ENCODE peak calls at places on chromosomes 13 and 19, in four cellular contexts. I is H1, K is HepG2, N is K562. W is an unnamed sample.

GRCh38 chr13:74132768-74133656 is 1.2 kb downstream of the KLF12 start:
- DNase-seq in I (no peak), K (no peak), N (no peak), W (no peak)

GRCh38 chr13:32676242-32676641 is 90.0 kb downstream of the PDS5B start:
- DNase-seq in I (no peak), K (no peak), N (no peak), W (no peak)

GRCh38 chr13:40680659-40681323 is 14.3 kb upstream of the FOXO1 start:
- DNase-seq in I (peak), K (no peak), N (no peak), W (no peak)

GRCh38 chr19:19656451-19657396 is 6.8 kb downstream of the ATP13A1 start:
- DNase-seq in I (no peak), K (no peak), N (no peak), W (no peak)

GRCh38 chr13:84097148-84097547 is 214.9 kb upstream of the SLITRK1 start:
- DNase-seq in I (no peak), K (no peak), N (no peak), W (no peak)

GRCh38 chr13:110346661-110347067 is 39.6 kb downstream of the COL4A2 start:
- DNase-seq in I (no peak), K (no peak), N (no peak), W (peak)

GRCh38 chr13:72808917-72809500 is 27.1 kb downstream of the PIBF1 start:
- DNase-seq in I (no peak), K (peak), N (peak), W (no peak)

GRCh38 chr13:73578251-73578875 is 519.6 kb downstream of the KLF5 start:
- DNase-seq in I (no peak), K (no peak), N (no peak), W (no peak)

GRCh38 chr19:55460670-55461258 is 678 bp downstream of the ISOC2 start:
- DNase-seq in I (no peak), K (peak), N (peak), W (no peak)

GRCh38 chr19:51807925-51808324 is 13.0 kb downstream of the FPR3 start:
- DNase-seq in I (no peak), K (no peak), N (no peak), W (no peak)

GRCh38 chr13:64672751-64673150 is 2557.4 kb downstream of the PCDH9 start:
- DNase-seq in I (no peak), K (no peak), N (no peak), W (no peak)

GRCh38 chr19:45542234-45542668 is 35.0 kb downstream of the VASP start:
- DNase-seq in I (no peak), K (peak), N (no peak), W (no peak)

GRCh38 chr19:29785360-29785759 is 26.4 kb upstream of the CCNE1 start:
- DNase-seq in I (no peak), K (no peak), N (no peak), W (no peak)

GRCh38 chr19:35557539-35558399 is 5.7 kb downstream of the ATP4A start:
- DNase-seq in I (peak), K (no peak), N (peak), W (peak)

GRCh38 chr19:58550362-58551122 is 4.4 kb downstream of the CHMP2A start:
- DNase-seq in I (no peak), K (no peak), N (no peak), W (no peak)

GRCh38 chr19:34351382-34351802 is 13.6 kb upstream of the GPI start:
- DNase-seq in I (no peak), K (no peak), N (no peak), W (no peak)

GRCh38 chr19:27652796-27653195 is 1560.2 kb downstream of the UQCRFS1 start:
- DNase-seq in I (no peak), K (no peak), N (no peak), W (no peak)

GRCh38 chr13:21980049-21980448 is 309.2 kb downstream of the FGF9 start:
- DNase-seq in I (no peak), K (no peak), N (no peak), W (no peak)

DNA sequence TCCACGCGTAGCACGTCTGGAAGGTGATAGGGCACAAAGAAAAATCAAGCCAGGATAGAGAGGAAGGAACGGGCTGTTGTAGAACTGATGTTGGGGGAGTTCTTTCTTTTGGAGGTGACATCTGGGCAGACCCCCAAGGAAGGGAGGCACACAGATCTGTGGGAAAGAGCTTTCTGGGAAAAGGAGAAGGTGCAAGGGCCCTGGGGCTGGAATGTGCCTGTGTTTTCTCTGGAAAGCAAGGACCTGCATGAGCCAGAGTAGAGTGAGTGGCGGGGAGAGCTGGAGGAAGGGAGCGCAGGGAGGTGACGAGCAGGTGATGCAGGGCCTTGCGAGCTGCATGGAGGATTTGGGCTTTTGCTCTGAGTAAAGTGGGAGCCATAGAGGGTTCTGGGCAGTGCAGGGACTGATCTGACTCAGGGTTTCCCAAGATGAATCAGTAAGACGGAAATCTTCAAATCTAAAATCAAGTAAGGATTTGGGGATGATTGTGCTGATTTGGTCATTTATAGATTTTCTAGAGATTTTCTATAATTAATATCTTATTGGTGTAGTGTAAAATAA is 30.8 kb downstream of the SMARCA4 start:
- DNase-seq in I (no peak), K (no peak), N (no peak), W (no peak)
- TF ChIP-seq ZNF274 in I (no peak), K (no peak), N (no peak), W (no peak)

DNA sequence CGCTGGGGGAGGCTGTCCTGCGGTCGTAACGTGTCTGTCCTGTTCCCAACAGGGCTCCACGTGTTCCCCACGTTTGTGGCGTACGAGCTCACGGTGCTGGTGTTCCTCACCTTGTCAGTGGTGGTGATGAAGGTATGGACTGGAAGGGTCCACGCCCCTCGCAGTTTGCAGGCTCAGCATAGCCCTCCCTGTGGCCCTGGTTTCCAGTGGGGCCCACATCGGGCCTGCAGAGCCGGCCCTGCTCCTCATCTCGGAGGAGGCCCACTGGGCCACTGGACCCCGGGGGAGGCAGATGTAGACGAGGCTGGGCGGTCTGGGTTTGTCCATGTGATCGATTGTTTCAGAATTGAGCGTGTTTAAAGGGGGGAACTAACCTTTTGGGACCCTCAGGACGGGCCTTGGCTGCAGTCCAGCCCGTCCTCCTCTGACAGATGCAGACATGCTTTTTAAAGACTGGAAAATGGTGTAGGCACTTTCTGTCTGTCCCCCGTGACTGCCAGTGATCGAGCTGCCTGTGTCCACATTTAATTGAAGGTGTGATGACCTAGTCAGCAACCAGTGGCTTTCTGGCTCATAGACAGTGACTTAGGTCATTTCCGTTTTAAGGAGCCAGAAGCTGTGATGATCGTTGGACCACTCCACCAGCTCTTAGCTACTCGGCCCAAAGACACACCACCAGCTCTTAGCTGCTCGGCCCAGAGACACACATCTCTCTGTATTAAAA is 37.1 kb upstream of the TFDP1 start:
- DNase-seq in I (no peak), K (no peak), N (no peak), W (no peak)
- TF ChIP-seq FOSL1 in I (no peak), K (no peak), N (no peak), W (no peak)

DNA sequence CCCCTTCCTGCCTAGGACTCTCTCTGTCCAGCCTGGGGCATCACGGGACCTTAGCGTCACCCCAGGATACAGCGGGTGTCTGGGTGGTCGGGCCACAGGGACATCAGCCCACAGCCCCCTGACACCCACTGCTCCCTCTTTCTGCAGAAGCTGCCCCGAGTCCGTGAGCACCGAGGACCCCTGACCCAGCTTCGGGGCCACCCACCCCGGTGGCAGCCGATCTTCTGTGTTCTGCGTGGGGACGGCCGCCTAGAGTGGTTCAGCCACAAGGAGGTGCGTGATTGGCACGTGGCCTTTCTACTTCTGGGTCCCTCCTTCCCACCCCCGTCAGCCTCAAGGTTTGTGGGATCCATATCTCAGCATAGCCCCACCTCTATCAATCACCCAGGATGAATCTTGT is 20.7 kb downstream of the PGLS start:
- DNase-seq in I (no peak), K (no peak), N (no peak), W (no peak)
- TF ChIP-seq ZNF274 in I (no peak), K (no peak), N (no peak), W (no peak)

DNA sequence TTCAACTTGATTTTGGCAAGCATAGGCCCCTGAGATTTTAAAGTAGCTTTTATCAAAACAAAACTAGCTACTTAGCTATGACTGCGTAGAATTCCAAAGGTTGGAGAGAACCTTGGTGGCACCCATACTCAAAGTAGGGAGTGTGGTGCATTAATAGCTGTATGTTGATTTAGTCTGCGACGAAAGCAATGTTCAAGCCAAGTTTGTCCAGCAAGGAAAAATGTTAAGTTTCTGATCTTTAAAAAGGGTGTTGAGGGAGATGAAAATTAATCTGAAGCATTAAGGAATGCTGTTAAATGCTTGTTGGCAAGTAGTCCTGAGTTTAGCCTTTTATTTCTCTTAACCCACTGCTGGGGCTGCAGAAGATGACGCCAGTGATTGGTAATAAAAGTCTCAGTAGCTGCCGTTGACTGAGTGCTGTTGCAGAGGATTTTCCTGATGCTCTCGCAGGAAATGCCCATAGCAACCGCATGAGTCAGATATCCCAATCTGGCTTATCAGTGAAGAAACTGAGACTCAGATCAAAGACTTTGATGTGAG is 75.9 kb upstream of the RNF113B start:
- DNase-seq in I (no peak), K (peak), N (no peak), W (peak)
- TF ChIP-seq FOSL1 in I (no peak), K (no peak), N (no peak), W (no peak)

GRCh38 chr19:1136201-1136600 is 32.4 kb downstream of the GPX4 start:
- DNase-seq in I (no peak), K (no peak), N (no peak), W (no peak)
- TF ChIP-seq ZNF274 in I (no peak), K (no peak), N (no peak), W (no peak)

DNA sequence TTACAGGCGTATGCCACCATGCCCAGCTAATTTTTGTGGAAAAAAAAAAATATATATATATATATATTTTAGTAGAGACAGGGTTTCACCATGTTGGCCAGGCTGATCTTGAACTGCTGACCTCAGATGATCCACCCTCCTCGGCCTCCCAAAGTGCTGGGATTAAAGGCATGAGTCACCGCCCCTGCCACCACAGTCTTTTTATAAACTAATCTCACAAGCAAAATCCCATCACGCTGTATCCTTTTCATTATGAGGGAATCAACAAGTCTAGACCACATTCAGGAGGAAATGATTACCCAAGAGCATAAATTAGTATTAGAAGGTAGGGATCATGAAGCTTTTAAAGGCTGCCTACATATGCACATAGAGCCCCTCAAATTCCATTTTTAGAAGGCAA is 210.6 kb upstream of the NBEA start:
- DNase-seq in I (no peak), K (no peak), N (no peak), W (no peak)
- TF ChIP-seq FOSL1 in I (no peak), K (no peak), N (no peak), W (no peak)

W was measured in HCT116.